ENCODE peak calls at places on chromosome 13, in four cellular contexts. K is effector memory CD4-positive, alpha-beta T cell; G is uterus; P is MM.1S. R is an unnamed sample.
A peak's percentile ranks its signal among the peaks of the same experiment; 100 is the strongest.

GRCh38 chr13:33751151-33751550 is 66.8 kb upstream of the RFC3 start:
- DNase-seq in K (no peak), G (no peak), P (no peak), R (peak; percentile 11)

GRCh38 chr13:79445968-79446645 is 34.8 kb upstream of the NDFIP2 start:
- DNase-seq in K (no peak), G (no peak), P (no peak), R (no peak)

GRCh38 chr13:61700663-61701062 is 285.0 kb upstream of the PCDH20 start:
- DNase-seq in K (no peak), G (no peak), P (no peak), R (no peak)

GRCh38 chr13:23578411-23579071 is 8.3 kb downstream of the TNFRSF19 start:
- DNase-seq in K (peak; percentile 48), G (peak; percentile 66), P (peak; percentile 67), R (peak; percentile 70)

GRCh38 chr13:93797463-93797862 is 570.9 kb downstream of the GPC6 start:
- DNase-seq in K (no peak), G (no peak), P (no peak), R (no peak)

GRCh38 chr13:42745655-42746054 is 35.7 kb upstream of the FAM216B start:
- DNase-seq in K (no peak), G (no peak), P (no peak), R (no peak)

GRCh38 chr13:94535775-94536174 is 56.3 kb upstream of the DCT start:
- DNase-seq in K (no peak), G (no peak), P (no peak), R (no peak)

GRCh38 chr13:107450931-107451330 is 764.4 kb downstream of the LIG4 start:
- DNase-seq in K (no peak), G (peak; percentile 26), P (peak; percentile 60), R (no peak)

GRCh38 chr13:107117327-107118012 is 549.5 kb upstream of the ARGLU1 start:
- DNase-seq in K (no peak), G (no peak), P (no peak), R (no peak)

GRCh38 chr13:64158910-64159309 is 2743.3 kb upstream of the PCDH20 start:
- DNase-seq in K (no peak), G (no peak), P (no peak), R (no peak)

GRCh38 chr13:50731400-50731799 is 112.1 kb downstream of the DLEU7 start:
- DNase-seq in K (no peak), G (no peak), P (no peak), R (peak; percentile 91)

GRCh38 chr13:93425411-93425810 is 198.8 kb downstream of the GPC6 start:
- DNase-seq in K (no peak), G (no peak), P (no peak), R (no peak)

GRCh38 chr13:64900039-64900438 is 2330.1 kb downstream of the PCDH9 start:
- DNase-seq in K (no peak), G (no peak), P (no peak), R (no peak)

GRCh38 chr13:46804391-46804815 is 7.4 kb upstream of the ESD start:
- DNase-seq in K (no peak), G (no peak), P (no peak), R (peak; percentile 97)

GRCh38 chr13:28805193-28805819 is 14.8 kb upstream of the MTUS2 start:
- DNase-seq in K (no peak), G (no peak), P (peak; percentile 26), R (no peak)

GRCh38 chr13:19910336-19911072 is 47.1 kb upstream of the ZMYM5 start:
- DNase-seq in K (no peak), G (no peak), P (no peak), R (peak; percentile 88)

DNA sequence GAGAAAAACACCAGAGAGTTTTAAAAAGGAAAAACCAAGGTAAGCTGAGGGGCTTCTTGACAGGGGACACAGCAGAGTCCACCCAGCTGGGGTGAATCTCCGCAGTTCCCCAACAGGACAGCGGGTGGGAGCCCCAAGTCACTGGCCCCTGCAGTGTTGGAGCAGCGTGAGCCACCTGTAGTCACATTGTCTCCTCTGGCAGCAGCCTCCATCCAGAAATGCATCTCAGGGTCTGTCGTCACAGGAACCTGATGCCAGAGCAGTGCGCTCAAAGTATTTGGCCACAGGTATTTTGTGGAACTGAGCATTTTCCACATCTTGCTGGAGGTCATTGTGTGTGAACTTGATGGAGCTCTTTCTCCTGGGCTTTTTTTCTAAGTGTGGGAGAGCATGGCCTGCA is 24.7 kb downstream of the CHAMP1 start:
- DNase-seq in K (no peak), G (no peak), P (no peak), R (no peak)
- H3K4me1 ChIP-seq in K (no peaks in the 10 kb centered on the region), G (no peaks in the 10 kb centered on the region), P (peaks cover 32% of the 10 kb centered on the region), R (no peaks in the 10 kb centered on the region)

GRCh38 chr13:40576369-40576768 is 90.1 kb downstream of the FOXO1 start:
- DNase-seq in K (no peak), G (no peak), P (no peak), R (no peak)
- H3K4me1 ChIP-seq in K (peaks cover 58% of the 10 kb centered on the region), G (peaks cover 26% of the 10 kb centered on the region), P (no peaks in the 10 kb centered on the region), R (no peaks in the 10 kb centered on the region)

GRCh38 chr13:95948646-95949045 is 104.6 kb downstream of the UGGT2 start:
- DNase-seq in K (no peak), G (no peak), P (no peak), R (peak; percentile 39)
- H3K4me1 ChIP-seq in K (no peaks in the 10 kb centered on the region), G (no peaks in the 10 kb centered on the region), P (no peaks in the 10 kb centered on the region), R (no peaks in the 10 kb centered on the region)

GRCh38 chr13:29808264-29808663 is 42.2 kb downstream of the UBL3 start:
- DNase-seq in K (no peak), G (no peak), P (no peak), R (no peak)

GRCh38 chr13:29805994-29806748 is 44.2 kb downstream of the UBL3 start:
- DNase-seq in K (no peak), G (no peak), P (no peak), R (no peak)

GRCh38 chr13:29815336-29815735 is 35.1 kb downstream of the UBL3 start:
- DNase-seq in K (no peak), G (no peak), P (no peak), R (no peak)

GRCh38 chr13:29810145-29810742 is 40.2 kb downstream of the UBL3 start:
- DNase-seq in K (no peak), G (no peak), P (no peak), R (no peak)

DNA sequence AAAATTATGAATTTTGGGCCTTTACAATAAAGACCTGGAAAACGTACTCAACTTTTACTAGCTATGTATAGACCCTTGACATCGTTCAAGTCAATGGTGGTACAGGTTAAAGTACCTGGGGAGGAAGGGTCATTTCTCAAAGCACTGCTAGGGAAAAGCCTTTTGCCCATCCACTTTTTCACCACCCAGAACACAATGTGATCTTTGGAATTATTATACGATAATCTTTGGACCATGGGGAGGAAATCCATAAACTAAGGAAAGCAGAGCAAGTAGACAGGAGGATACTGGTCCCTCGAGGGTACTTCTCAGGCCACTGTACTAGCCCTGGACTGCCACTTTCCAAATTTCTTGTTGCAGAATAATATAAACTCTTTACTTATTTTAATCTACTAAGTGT is 39.5 kb downstream of the UBL3 start:
- DNase-seq in K (no peak), G (no peak), P (no peak), R (no peak)
- H3K4me1 ChIP-seq in K (no peaks in the 10 kb centered on the region), G (no peaks in the 10 kb centered on the region), P (no peaks in the 10 kb centered on the region), R (no peaks in the 10 kb centered on the region)

GRCh38 chr13:114111577-114111976 is 20.8 kb downstream of the RASA3 start:
- DNase-seq in K (no peak), G (peak; percentile 6), P (no peak), R (no peak)

GRCh38 chr13:114110091-114110829 is 22.2 kb downstream of the RASA3 start:
- DNase-seq in K (peak; percentile 69), G (peak; percentile 27), P (peak; percentile 94), R (no peak)

GRCh38 chr13:114108141-114108761 is 24.2 kb downstream of the RASA3 start:
- DNase-seq in K (no peak), G (peak; percentile 15), P (no peak), R (no peak)

GRCh38 chr13:114108894-114109293 is 23.5 kb downstream of the RASA3 start:
- DNase-seq in K (no peak), G (peak; percentile 9), P (no peak), R (no peak)

GRCh38 chr13:114109646-114110045 is 22.8 kb downstream of the RASA3 start:
- DNase-seq in K (no peak), G (peak; percentile 31), P (peak; percentile 59), R (no peak)
- H3K4me1 ChIP-seq in K (peaks cover 82% of the 10 kb centered on the region), G (no peaks in the 10 kb centered on the region), P (peaks cover 34% of the 10 kb centered on the region), R (peaks cover 9% of the 10 kb centered on the region)

DNA sequence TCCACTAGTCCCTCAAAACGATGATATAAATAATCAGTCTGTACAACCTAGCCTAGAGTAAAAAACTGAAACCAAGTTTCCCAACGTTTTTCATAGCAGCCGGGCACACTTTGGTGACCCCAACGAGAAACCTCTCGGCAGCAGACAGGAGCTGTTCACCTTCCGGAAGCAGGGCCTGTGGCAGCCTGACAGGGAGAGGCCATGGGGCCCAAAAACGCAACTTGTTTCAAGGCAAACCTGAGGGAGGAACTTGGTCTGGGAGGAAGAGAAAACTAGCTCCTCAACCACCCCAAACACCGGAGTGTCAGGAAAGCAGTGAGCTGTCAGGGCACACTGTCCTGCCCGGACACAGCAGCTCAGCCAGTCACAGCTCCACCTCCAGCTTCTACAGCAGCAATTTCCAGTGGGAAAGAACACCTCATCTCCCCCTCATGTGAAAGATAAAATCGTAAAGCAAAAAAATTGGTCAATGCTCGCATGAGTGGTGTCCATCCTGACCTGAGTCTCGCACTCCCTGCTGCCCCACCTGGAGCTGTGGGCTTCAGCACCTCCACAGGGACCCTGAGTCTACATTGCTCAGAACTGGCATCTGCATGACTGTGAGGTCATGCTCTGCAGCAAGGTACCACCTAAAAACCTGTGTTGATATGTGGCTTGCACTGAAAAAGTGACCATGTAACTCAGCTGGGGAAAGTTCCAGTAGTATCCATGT is 40.6 kb upstream of the LATS2 start:
- DNase-seq in K (no peak), G (no peak), P (no peak), R (no peak)
- H3K4me1 ChIP-seq in K (no peaks in the 10 kb centered on the region), G (no peaks in the 10 kb centered on the region), P (no peaks in the 10 kb centered on the region), R (peaks cover 5% of the 10 kb centered on the region)

GRCh38 chr13:77928909-77929308 is 10.3 kb upstream of the EDNRB start:
- DNase-seq in K (no peak), G (no peak), P (peak; percentile 34), R (peak; percentile 2)

GRCh38 chr13:77930430-77930829 is 11.8 kb upstream of the EDNRB start:
- DNase-seq in K (no peak), G (no peak), P (no peak), R (no peak)

GRCh38 chr13:77919351-77920294 is 992 bp upstream of the EDNRB start:
- DNase-seq in K (no peak), G (peak; percentile 40), P (no peak), R (no peak)

DNA sequence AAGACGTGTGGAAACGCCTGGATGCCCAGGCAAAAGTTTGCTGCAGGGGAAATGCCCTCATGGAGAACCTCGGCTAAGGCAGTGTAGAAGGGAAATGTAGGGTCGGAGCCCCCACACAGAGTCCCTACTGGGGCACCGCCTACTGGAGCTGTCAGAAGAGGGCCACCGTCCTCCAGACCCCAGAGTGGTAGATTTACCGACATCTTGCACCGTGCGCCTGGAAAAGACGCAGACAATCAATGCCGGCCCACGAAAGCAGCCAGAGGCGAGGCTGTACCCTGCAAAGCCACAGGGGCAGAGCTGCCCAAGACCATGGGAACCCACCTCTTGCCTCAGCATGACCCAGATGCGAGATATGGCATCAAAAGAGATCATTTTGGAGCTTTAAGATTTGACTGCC is 7.0 kb upstream of the EDNRB start:
- DNase-seq in K (no peak), G (no peak), P (no peak), R (no peak)
- H3K4me1 ChIP-seq in K (no peaks in the 10 kb centered on the region), G (no peaks in the 10 kb centered on the region), P (peaks cover 24% of the 10 kb centered on the region), R (no peaks in the 10 kb centered on the region)